ENCODE peak calls at places on chromosome 6, in nine cellular contexts. F is K562, H is HL-60, L is H1, V is vagina, U is GM12892, Y is transverse colon, S is breast epithelium, G is upper lobe of left lung. T is an unnamed sample.

GRCh38 chr6:33837971-33838665 is 34.3 kb upstream of the MLN start:
- DNase-seq in F (no peak), H (no peak), L (no peak), V (no peak), U (no peak), Y (no peak), S (peak), G (no peak), T (no peak)

GRCh38 chr6:116145786-116146675 is 20.1 kb upstream of the COL10A1 start:
- DNase-seq in F (no peak), H (no peak), L (no peak), V (no peak), U (no peak), Y (no peak), S (no peak), G (no peak), T (no peak)

GRCh38 chr6:118660218-118660569 is 8.8 kb upstream of the CEP85L start:
- DNase-seq in F (peak), H (no peak), L (no peak), V (no peak), U (no peak), Y (no peak), S (no peak), G (no peak), T (no peak)

GRCh38 chr6:25497383-25497782 is 154.6 kb upstream of the SCGN start:
- DNase-seq in F (no peak), H (no peak), L (no peak), V (no peak), U (no peak), Y (no peak), S (no peak), G (no peak), T (no peak)

GRCh38 chr6:114581293-114581692 is 238.5 kb upstream of the HS3ST5 start:
- DNase-seq in F (no peak), H (no peak), L (no peak), V (no peak), U (no peak), Y (no peak), S (no peak), G (no peak), T (no peak)

GRCh38 chr6:41746068-41746467 is 1.1 kb downstream of the PGC start:
- DNase-seq in F (no peak), H (no peak), L (no peak), V (no peak), U (no peak), Y (no peak), S (no peak), G (no peak), T (no peak)

GRCh38 chr6:141700836-141701235 is 431.9 kb upstream of the GJE1 start:
- DNase-seq in F (no peak), H (no peak), L (no peak), V (no peak), U (no peak), Y (no peak), S (no peak), G (no peak), T (no peak)

GRCh38 chr6:75300206-75300605 is 15.6 kb upstream of the TMEM30A start:
- DNase-seq in F (no peak), H (no peak), L (no peak), V (no peak), U (no peak), Y (no peak), S (no peak), G (no peak), T (no peak)

GRCh38 chr6:130482645-130483390 is 117.0 kb downstream of the TMEM200A start:
- DNase-seq in F (no peak), H (no peak), L (no peak), V (no peak), U (no peak), Y (no peak), S (no peak), G (no peak), T (no peak)

GRCh38 chr6:145245119-145245518 is 490.2 kb downstream of the EPM2A start:
- DNase-seq in F (no peak), H (no peak), L (no peak), V (no peak), U (no peak), Y (no peak), S (no peak), G (no peak), T (no peak)

GRCh38 chr6:131061771-131062160 is 1.3 kb downstream of the EPB41L2 start:
- DNase-seq in F (no peak), H (no peak), L (no peak), V (no peak), U (no peak), Y (no peak), S (no peak), G (no peak), T (no peak)

GRCh38 chr6:14375940-14376339 is 258.4 kb downstream of the CD83 start:
- DNase-seq in F (no peak), H (peak), L (no peak), V (no peak), U (no peak), Y (no peak), S (no peak), G (no peak), T (no peak)

GRCh38 chr6:113370508-113370907 is 486.6 kb upstream of the MARCKS start:
- DNase-seq in F (no peak), H (no peak), L (no peak), V (no peak), U (no peak), Y (no peak), S (no peak), G (no peak), T (no peak)

GRCh38 chr6:106614592-106615301 is 14.6 kb downstream of the RTN4IP1 start:
- DNase-seq in F (no peak), H (no peak), L (no peak), V (no peak), U (no peak), Y (no peak), S (no peak), G (no peak), T (no peak)

GRCh38 chr6:71387179-71387578 is 98.6 kb downstream of the OGFRL1 start:
- DNase-seq in F (no peak), H (no peak), L (no peak), V (no peak), U (no peak), Y (no peak), S (no peak), G (no peak), T (no peak)

GRCh38 chr6:151747890-151748289 is 59.6 kb upstream of the ESR1 start:
- DNase-seq in F (no peak), H (no peak), L (no peak), V (no peak), U (no peak), Y (no peak), S (no peak), G (no peak), T (no peak)

GRCh38 chr6:27865952-27866369 is 46.2 kb downstream of the OR2B2 start:
- DNase-seq in F (no peak), H (peak), L (peak), V (no peak), U (no peak), Y (peak), S (no peak), G (peak), T (no peak)

GRCh38 chr6:159467473-159468041 is 225.5 kb downstream of the SOD2 start:
- DNase-seq in F (no peak), H (no peak), L (no peak), V (no peak), U (peak), Y (no peak), S (no peak), G (no peak), T (no peak)

GRCh38 chr6:5840742-5841141 is 166.0 kb downstream of the NRN1 start:
- DNase-seq in F (no peak), H (no peak), L (no peak), V (no peak), U (no peak), Y (no peak), S (no peak), G (no peak), T (no peak)

GRCh38 chr6:13988049-13988738 is 63.4 kb downstream of the RNF182 start:
- DNase-seq in F (no peak), H (no peak), L (no peak), V (no peak), U (no peak), Y (no peak), S (no peak), G (no peak), T (no peak)

GRCh38 chr6:113447088-113447831 is 409.9 kb upstream of the MARCKS start:
- DNase-seq in F (no peak), H (peak), L (no peak), V (no peak), U (no peak), Y (no peak), S (no peak), G (peak), T (no peak)

GRCh38 chr6:170019259-170020040 is 268.0 kb downstream of the ERMARD start:
- DNase-seq in F (no peak), H (no peak), L (no peak), V (peak), U (no peak), Y (no peak), S (no peak), G (peak), T (no peak)

GRCh38 chr6:48671506-48671905 is 560.5 kb upstream of the PTCHD4 start:
- DNase-seq in F (no peak), H (no peak), L (no peak), V (no peak), U (no peak), Y (no peak), S (no peak), G (no peak), T (no peak)

GRCh38 chr6:16332175-16332542 is 93.8 kb downstream of the GMPR start:
- DNase-seq in F (peak), H (peak), L (peak), V (no peak), U (peak), Y (peak), S (peak), G (peak), T (no peak)

GRCh38 chr6:26131618-26132017 is 44.4 kb downstream of the HFE start:
- DNase-seq in F (no peak), H (no peak), L (no peak), V (no peak), U (no peak), Y (no peak), S (no peak), G (no peak), T (no peak)

GRCh38 chr6:71043902-71044301 is 87.0 kb upstream of the B3GAT2 start:
- DNase-seq in F (no peak), H (peak), L (no peak), V (no peak), U (no peak), Y (no peak), S (no peak), G (peak), T (no peak)

GRCh38 chr6:10511477-10511876 is 9.7 kb upstream of the GCNT2 start:
- DNase-seq in F (no peak), H (no peak), L (no peak), V (no peak), U (no peak), Y (no peak), S (no peak), G (no peak), T (no peak)

GRCh38 chr6:6366778-6367177 is 46.3 kb upstream of the F13A1 start:
- DNase-seq in F (no peak), H (no peak), L (no peak), V (no peak), U (no peak), Y (no peak), S (no peak), G (no peak), T (no peak)

GRCh38 chr6:160177220-160177619 is 55.6 kb downstream of the SLC22A1 start:
- DNase-seq in F (no peak), H (no peak), L (no peak), V (no peak), U (no peak), Y (no peak), S (no peak), G (no peak), T (no peak)

GRCh38 chr6:25637946-25638345 is 14.1 kb upstream of the SCGN start:
- DNase-seq in F (no peak), H (no peak), L (peak), V (no peak), U (no peak), Y (peak), S (no peak), G (no peak), T (no peak)

GRCh38 chr6:110399219-110400071 is 15.9 kb downstream of the DDO start:
- DNase-seq in F (no peak), H (no peak), L (no peak), V (no peak), U (no peak), Y (no peak), S (no peak), G (no peak), T (no peak)

GRCh38 chr6:106146852-106147351 is 60.8 kb downstream of the PRDM1 start:
- DNase-seq in F (peak), H (no peak), L (no peak), V (no peak), U (no peak), Y (no peak), S (no peak), G (no peak), T (no peak)

GRCh38 chr6:37265876-37266275 is 7.9 kb upstream of the TMEM217 start:
- DNase-seq in F (no peak), H (no peak), L (no peak), V (no peak), U (no peak), Y (no peak), S (no peak), G (no peak), T (no peak)

GRCh38 chr6:72620866-72621242 is 1.0 kb upstream of the KCNQ5 start:
- DNase-seq in F (no peak), H (no peak), L (peak), V (no peak), U (no peak), Y (no peak), S (no peak), G (no peak), T (no peak)

GRCh38 chr6:134529921-134530320 is 212.0 kb upstream of the SGK1 start:
- DNase-seq in F (no peak), H (peak), L (no peak), V (no peak), U (no peak), Y (no peak), S (no peak), G (no peak), T (no peak)

GRCh38 chr6:104887350-104887749 is 27.6 kb upstream of the HACE1 start:
- DNase-seq in F (peak), H (peak), L (no peak), V (no peak), U (no peak), Y (no peak), S (no peak), G (no peak), T (no peak)

GRCh38 chr6:135411339-135411738 is 86.2 kb downstream of the AHI1 start:
- DNase-seq in F (peak), H (no peak), L (no peak), V (no peak), U (no peak), Y (no peak), S (no peak), G (no peak), T (no peak)

GRCh38 chr6:156747715-156748114 is 29.5 kb upstream of the ARID1B start:
- DNase-seq in F (no peak), H (no peak), L (no peak), V (no peak), U (no peak), Y (no peak), S (no peak), G (no peak), T (no peak)

GRCh38 chr6:132669690-132670291 is 10.8 kb upstream of the TAAR1 start:
- DNase-seq in F (no peak), H (no peak), L (no peak), V (no peak), U (no peak), Y (no peak), S (no peak), G (no peak), T (peak)

GRCh38 chr6:105764318-105764717 is 321.8 kb upstream of the PRDM1 start:
- DNase-seq in F (no peak), H (no peak), L (no peak), V (no peak), U (no peak), Y (no peak), S (no peak), G (no peak), T (no peak)

DNA sequence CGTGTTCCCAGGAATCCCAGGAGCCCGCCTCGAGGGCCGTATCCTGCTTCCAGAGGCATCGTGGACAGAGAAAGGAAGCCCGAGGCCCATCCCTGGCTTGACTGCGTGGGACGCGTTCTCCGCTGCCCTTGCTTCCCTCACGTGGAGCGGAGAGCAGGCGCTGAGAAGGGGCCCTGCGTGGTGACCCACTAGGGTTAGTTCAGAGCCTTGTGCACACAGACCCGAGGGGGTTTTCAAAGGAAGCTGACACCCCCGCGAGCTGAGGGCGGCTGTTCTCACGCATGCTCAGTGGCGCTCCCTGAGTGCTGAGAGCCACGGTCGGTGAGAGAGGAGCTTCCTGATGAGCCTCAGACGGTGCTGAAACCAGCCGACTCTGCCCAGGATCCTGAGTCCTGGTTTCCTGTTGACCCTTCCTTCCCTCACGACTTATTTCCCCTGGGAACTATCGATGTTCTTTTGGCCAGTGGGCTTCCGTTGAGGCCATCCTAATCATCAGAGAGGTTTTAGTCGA is 28.9 kb upstream of the CCR6 start:
- DNase-seq in F (no peak), H (peak), L (no peak), V (peak), U (peak), Y (peak), S (no peak), G (no peak), T (no peak)
- TF ChIP-seq POLR2AphosphoS5 in F (no peak), H (no peak), L (no peak), V (no peak), U (peak), Y (no peak), S (no peak), G (no peak), T (no peak)

GRCh38 chr6:149080511-149080910 is 237.0 kb upstream of the TAB2 start:
- DNase-seq in F (no peak), H (no peak), L (no peak), V (no peak), U (no peak), Y (no peak), S (no peak), G (no peak), T (no peak)

GRCh38 chr6:149081281-149081680 is 236.2 kb upstream of the TAB2 start:
- DNase-seq in F (no peak), H (no peak), L (no peak), V (no peak), U (no peak), Y (no peak), S (no peak), G (no peak), T (no peak)

GRCh38 chr6:149079456-149079855 is 238.1 kb upstream of the TAB2 start:
- DNase-seq in F (no peak), H (no peak), L (no peak), V (no peak), U (no peak), Y (no peak), S (no peak), G (no peak), T (no peak)

GRCh38 chr6:149078383-149078782 is 239.1 kb upstream of the TAB2 start:
- DNase-seq in F (no peak), H (no peak), L (no peak), V (no peak), U (no peak), Y (no peak), S (no peak), G (no peak), T (no peak)

DNA sequence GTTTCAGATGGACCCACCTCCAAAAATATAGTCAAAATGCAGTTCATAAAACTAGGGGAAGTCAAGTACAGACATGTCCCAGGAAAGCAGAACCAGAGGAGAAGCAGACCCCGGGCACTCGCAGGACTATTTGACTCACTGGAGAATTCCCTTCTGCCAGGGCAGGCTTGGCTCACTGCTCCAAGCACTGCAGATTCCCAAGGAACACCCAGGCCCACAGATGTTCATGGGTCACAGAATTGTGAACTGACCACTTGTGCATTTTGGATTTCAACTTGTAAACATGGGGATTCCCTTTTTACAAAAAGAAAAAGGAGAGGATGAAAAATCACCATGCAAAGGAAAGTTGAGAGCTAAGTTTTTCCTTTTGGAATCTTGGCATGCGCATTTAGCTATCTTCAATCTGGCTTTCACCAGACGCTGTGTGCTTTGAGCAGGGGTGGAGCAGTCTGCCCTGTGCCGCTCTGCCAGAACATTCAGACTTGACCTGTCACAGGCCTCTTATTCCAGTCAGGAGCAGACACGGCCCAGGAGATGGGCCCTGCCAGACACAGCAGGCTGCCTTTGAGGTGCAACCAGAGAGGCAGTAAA is 237.5 kb upstream of the TAB2 start:
- DNase-seq in F (no peak), H (no peak), L (no peak), V (no peak), U (no peak), Y (no peak), S (peak), G (no peak), T (no peak)
- TF ChIP-seq POLR2AphosphoS5 in F (no peak), H (no peak), L (no peak), V (peak), U (no peak), Y (no peak), S (no peak), G (no peak), T (no peak)

DNA sequence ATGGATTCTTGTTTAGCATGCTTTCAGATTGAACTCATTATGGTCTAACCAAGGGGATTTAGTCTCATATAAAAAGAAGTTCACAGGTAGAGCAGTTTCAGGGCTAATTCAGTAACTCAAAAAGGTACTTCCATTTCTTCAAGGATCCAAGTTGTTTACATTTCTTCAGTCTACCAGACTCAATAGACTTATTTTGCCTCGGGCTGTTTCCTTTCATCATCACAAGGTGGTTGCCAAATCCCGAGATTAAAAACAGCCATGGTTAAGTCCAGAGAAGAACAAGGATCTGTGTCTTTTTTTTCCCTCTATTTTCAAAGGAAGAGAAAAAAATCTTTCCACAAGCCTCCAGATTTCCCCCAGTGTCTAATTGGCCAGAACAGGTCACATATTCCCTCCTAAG is 69.8 kb upstream of the SNX9 start:
- DNase-seq in F (no peak), H (no peak), L (no peak), V (no peak), U (no peak), Y (no peak), S (no peak), G (no peak), T (no peak)
- TF ChIP-seq POLR2AphosphoS5 in F (no peak), H (no peak), L (no peak), V (no peak), U (no peak), Y (no peak), S (no peak), G (no peak), T (no peak)

GRCh38 chr6:123658848-123659247 is 22.1 kb upstream of the TRDN start:
- DNase-seq in F (no peak), H (no peak), L (no peak), V (no peak), U (no peak), Y (no peak), S (no peak), G (no peak), T (no peak)
- TF ChIP-seq POLR2AphosphoS5 in F (no peak), H (no peak), L (no peak), V (no peak), U (no peak), Y (no peak), S (no peak), G (no peak), T (no peak)

GRCh38 chr6:144213293-144213692 is 63.0 kb downstream of the STX11 start:
- DNase-seq in F (no peak), H (no peak), L (no peak), V (no peak), U (no peak), Y (no peak), S (no peak), G (no peak), T (no peak)
- TF ChIP-seq POLR2AphosphoS5 in F (no peak), H (no peak), L (no peak), V (no peak), U (no peak), Y (no peak), S (no peak), G (no peak), T (no peak)

T was measured in Panc1.